ENCODE peak calls at places on chromosomes 13 and 19, in eight cellular contexts. L, V, K, Z, X, C, H and D are unnamed samples.

GRCh38 chr19:39499082-39499642 is 415 bp downstream of the DLL3 start:
- DNase-seq in L (no peak), V (peak), K (no peak), Z (no peak), X (no peak), C (peak), H (peak), D (no peak)

GRCh38 chr19:3508771-3509535 is 2.8 kb downstream of the FZR1 start:
- DNase-seq in L (no peak), V (no peak), K (no peak), Z (no peak), X (peak), C (no peak), H (no peak), D (no peak)

GRCh38 chr13:90414691-90415596 is 932.5 kb upstream of the MIR17HG start:
- DNase-seq in L (no peak), V (peak), K (no peak), Z (no peak), X (no peak), C (no peak), H (no peak), D (no peak)

GRCh38 chr13:50107205-50107604 is 92.0 kb downstream of the KCNRG start:
- DNase-seq in L (no peak), V (no peak), K (no peak), Z (no peak), X (no peak), C (no peak), H (no peak), D (no peak)

GRCh38 chr19:50952890-50953289 is at the start of gene KLK5:
- DNase-seq in L (no peak), V (peak), K (no peak), Z (no peak), X (no peak), C (no peak), H (no peak), D (no peak)

GRCh38 chr19:19774354-19775033 is 41.6 kb upstream of the ZNF14 start:
- DNase-seq in L (no peak), V (no peak), K (no peak), Z (no peak), X (no peak), C (peak), H (no peak), D (no peak)

GRCh38 chr13:41456768-41457588 is at the start of gene RGCC:
- DNase-seq in L (peak), V (peak), K (peak), Z (no peak), X (peak), C (peak), H (peak), D (peak)

GRCh38 chr13:23462815-23463559 is 29.5 kb upstream of the SACS start:
- DNase-seq in L (no peak), V (no peak), K (no peak), Z (no peak), X (no peak), C (no peak), H (no peak), D (no peak)

GRCh38 chr19:3575260-3575741 is 2.6 kb downstream of the HMG20B start:
- DNase-seq in L (no peak), V (peak), K (no peak), Z (no peak), X (no peak), C (no peak), H (peak), D (no peak)

GRCh38 chr13:21106089-21106488 is 44.7 kb upstream of the LATS2 start:
- DNase-seq in L (no peak), V (no peak), K (no peak), Z (no peak), X (no peak), C (no peak), H (no peak), D (no peak)

GRCh38 chr19:13507053-13507611 is 853 bp upstream of the CACNA1A start:
- DNase-seq in L (no peak), V (peak), K (no peak), Z (no peak), X (no peak), C (no peak), H (peak), D (no peak)

GRCh38 chr13:19089315-19089714 is 92.3 kb downstream of the TUBA3C start:
- DNase-seq in L (no peak), V (no peak), K (no peak), Z (no peak), X (no peak), C (no peak), H (no peak), D (no peak)

GRCh38 chr19:10368101-10368803 is 12.1 kb downstream of the TYK2 start:
- DNase-seq in L (no peak), V (peak), K (no peak), Z (no peak), X (no peak), C (no peak), H (no peak), D (no peak)

GRCh38 chr19:16202320-16203255 is 4.9 kb downstream of the AP1M1 start:
- DNase-seq in L (peak), V (no peak), K (no peak), Z (no peak), X (no peak), C (no peak), H (no peak), D (peak)

GRCh38 chr13:43805071-43805468 is 18.3 kb upstream of the ENOX1 start:
- DNase-seq in L (no peak), V (peak), K (peak), Z (no peak), X (no peak), C (no peak), H (no peak), D (no peak)

GRCh38 chr19:8403820-8404109 is 9.3 kb upstream of the MARCHF2 start:
- DNase-seq in L (no peak), V (no peak), K (no peak), Z (no peak), X (no peak), C (no peak), H (no peak), D (no peak)

GRCh38 chr13:66530158-66530557 is 700.0 kb downstream of the PCDH9 start:
- DNase-seq in L (no peak), V (no peak), K (no peak), Z (no peak), X (no peak), C (no peak), H (no peak), D (no peak)

GRCh38 chr19:12789098-12789903 is 2.0 kb upstream of the JUNB start:
- DNase-seq in L (no peak), V (no peak), K (peak), Z (no peak), X (no peak), C (no peak), H (no peak), D (no peak)

GRCh38 chr13:93959796-93960533 is 519.5 kb downstream of the DCT start:
- DNase-seq in L (no peak), V (no peak), K (no peak), Z (no peak), X (no peak), C (no peak), H (no peak), D (no peak)

GRCh38 chr19:33040994-33041827 is 23.5 kb downstream of the RHPN2 start:
- DNase-seq in L (no peak), V (no peak), K (no peak), Z (no peak), X (no peak), C (no peak), H (no peak), D (no peak)

GRCh38 chr13:94706101-94706853 is 6.1 kb downstream of the SOX21 start:
- DNase-seq in L (no peak), V (no peak), K (no peak), Z (no peak), X (no peak), C (no peak), H (no peak), D (no peak)

GRCh38 chr13:110398564-110399507 is 91.8 kb downstream of the COL4A2 start:
- DNase-seq in L (no peak), V (no peak), K (peak), Z (no peak), X (no peak), C (no peak), H (peak), D (no peak)

GRCh38 chr19:4049432-4049831 is 17.3 kb downstream of the ZBTB7A start:
- DNase-seq in L (peak), V (no peak), K (no peak), Z (no peak), X (peak), C (no peak), H (peak), D (no peak)

GRCh38 chr13:23986619-23987018 is 89.3 kb upstream of the C1QTNF9B start:
- DNase-seq in L (no peak), V (no peak), K (no peak), Z (no peak), X (no peak), C (no peak), H (no peak), D (no peak)

GRCh38 chr19:42351079-42351735 is 25.8 kb downstream of the MEGF8 start:
- DNase-seq in L (no peak), V (no peak), K (no peak), Z (no peak), X (no peak), C (no peak), H (no peak), D (no peak)

GRCh38 chr19:13097331-13098258 is 5.1 kb downstream of the LYL1 start:
- DNase-seq in L (peak), V (no peak), K (peak), Z (peak), X (peak), C (no peak), H (no peak), D (peak)

GRCh38 chr13:48950507-48950886 is 25.2 kb upstream of the FNDC3A start:
- DNase-seq in L (no peak), V (no peak), K (no peak), Z (no peak), X (no peak), C (no peak), H (no peak), D (no peak)

GRCh38 chr19:42143341-42144234 is 11.3 kb upstream of the POU2F2 start:
- DNase-seq in L (no peak), V (peak), K (no peak), Z (no peak), X (no peak), C (no peak), H (peak), D (no peak)

GRCh38 chr19:54448037-54448773 is 794 bp upstream of the LENG8 start:
- DNase-seq in L (peak), V (peak), K (peak), Z (peak), X (peak), C (peak), H (peak), D (no peak)

GRCh38 chr19:30784850-30785459 is 412.8 kb downstream of the ZNF536 start:
- DNase-seq in L (peak), V (peak), K (peak), Z (peak), X (peak), C (peak), H (peak), D (no peak)

GRCh38 chr19:3609779-3610719 is 3.4 kb upstream of the TBXA2R start:
- DNase-seq in L (no peak), V (no peak), K (no peak), Z (no peak), X (peak), C (no peak), H (no peak), D (no peak)

GRCh38 chr19:5091576-5092215 is 122.8 kb downstream of the KDM4B start:
- DNase-seq in L (no peak), V (no peak), K (peak), Z (peak), X (peak), C (no peak), H (no peak), D (peak)
- H3K27ac ChIP-seq in L (peak), V (peak), K (peak), Z (peak), X (peak), C (no peak), H (peak), D (peak)

GRCh38 chr13:99056381-99057014 is 78.6 kb upstream of the DOCK9 start:
- DNase-seq in L (peak), V (no peak), K (no peak), Z (no peak), X (no peak), C (no peak), H (no peak), D (no peak)

GRCh38 chr13:99055286-99056073 is 77.6 kb upstream of the DOCK9 start:
- DNase-seq in L (no peak), V (no peak), K (no peak), Z (no peak), X (no peak), C (no peak), H (no peak), D (no peak)

GRCh38 chr13:99050983-99051488 is 73.2 kb upstream of the DOCK9 start:
- DNase-seq in L (no peak), V (no peak), K (no peak), Z (no peak), X (no peak), C (peak), H (no peak), D (no peak)

GRCh38 chr13:99051768-99052455 is 74.0 kb upstream of the DOCK9 start:
- DNase-seq in L (no peak), V (no peak), K (no peak), Z (no peak), X (no peak), C (peak), H (no peak), D (no peak)

GRCh38 chr13:99053636-99054233 is 75.9 kb upstream of the DOCK9 start:
- DNase-seq in L (no peak), V (no peak), K (no peak), Z (no peak), X (no peak), C (no peak), H (no peak), D (no peak)
- H3K27ac ChIP-seq in L (no peak), V (no peak), K (no peak), Z (no peak), X (no peak), C (no peak), H (no peak), D (no peak)

GRCh38 chr13:38494445-38494844 is 144.8 kb downstream of the UFM1 start:
- DNase-seq in L (no peak), V (no peak), K (no peak), Z (no peak), X (no peak), C (no peak), H (no peak), D (no peak)
- H3K27ac ChIP-seq in L (no peak), V (no peak), K (no peak), Z (no peak), X (no peak), C (no peak), H (no peak), D (no peak)

DNA sequence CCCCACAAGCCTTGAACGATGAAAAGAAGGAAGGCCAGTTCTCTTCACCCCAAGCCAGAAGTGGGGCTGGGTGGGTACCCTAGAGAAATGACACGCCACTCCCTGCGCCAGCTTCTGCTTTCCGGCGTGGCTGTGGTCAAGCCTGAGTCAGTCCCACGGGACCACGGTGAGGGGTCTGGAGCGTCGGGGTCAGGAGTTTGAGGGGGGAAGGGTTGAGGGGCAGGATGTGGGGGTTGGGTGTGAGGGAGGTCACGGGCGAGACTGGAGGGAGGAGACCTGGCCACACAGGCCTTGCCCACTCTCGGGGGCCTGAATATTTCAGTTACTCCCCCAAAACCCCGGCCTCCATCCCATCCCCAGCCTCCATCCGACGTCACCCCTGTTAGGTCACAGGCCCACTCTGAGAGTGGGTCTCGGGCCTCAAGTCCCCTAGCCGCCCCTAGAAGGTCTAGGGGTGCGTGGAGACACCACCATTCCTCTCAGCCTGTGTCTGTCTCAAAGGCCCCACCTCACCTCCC is 500 bp upstream of the IFI30 start:
- DNase-seq in L (peak), V (no peak), K (peak), Z (no peak), X (peak), C (peak), H (no peak), D (peak)
- H3K27ac ChIP-seq in L (peak), V (no peak), K (peak), Z (peak), X (no peak), C (peak), H (no peak), D (peak)

GRCh38 chr19:18219911-18220631 is 6.2 kb downstream of the PDE4C start:
- DNase-seq in L (no peak), V (no peak), K (no peak), Z (no peak), X (no peak), C (no peak), H (no peak), D (no peak)
- H3K27ac ChIP-seq in L (no peak), V (no peak), K (no peak), Z (no peak), X (no peak), C (no peak), H (no peak), D (no peak)

GRCh38 chr19:27905074-27905473 is 1307.9 kb downstream of the UQCRFS1 start:
- DNase-seq in L (no peak), V (no peak), K (no peak), Z (no peak), X (no peak), C (no peak), H (no peak), D (no peak)

GRCh38 chr19:27909861-27910260 is 1303.1 kb downstream of the UQCRFS1 start:
- DNase-seq in L (no peak), V (no peak), K (no peak), Z (no peak), X (no peak), C (no peak), H (no peak), D (no peak)

GRCh38 chr19:27909185-27909840 is 1303.6 kb downstream of the UQCRFS1 start:
- DNase-seq in L (no peak), V (peak), K (no peak), Z (no peak), X (peak), C (no peak), H (no peak), D (no peak)

GRCh38 chr19:27901078-27901477 is 1311.9 kb downstream of the UQCRFS1 start:
- DNase-seq in L (no peak), V (no peak), K (no peak), Z (no peak), X (no peak), C (no peak), H (no peak), D (no peak)

DNA sequence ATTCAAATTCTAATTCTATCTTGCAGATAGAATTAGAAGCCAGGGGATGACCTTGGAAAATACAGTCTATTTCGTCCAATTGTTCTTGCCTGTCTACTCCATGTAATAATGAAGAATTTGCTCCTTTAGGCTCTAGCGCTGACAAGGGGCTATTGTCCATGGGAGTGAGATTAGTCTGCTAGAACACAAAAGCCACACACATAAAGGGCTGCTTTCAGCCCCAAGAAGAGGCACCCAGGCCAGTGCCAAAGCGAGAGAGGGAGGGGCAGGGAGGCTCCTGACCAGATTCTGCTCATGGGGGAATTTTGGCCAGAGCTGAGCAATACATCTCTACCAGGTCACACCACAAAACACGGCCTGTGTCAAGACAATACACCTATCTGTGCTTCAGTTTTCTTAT is 1306.9 kb downstream of the UQCRFS1 start:
- DNase-seq in L (no peak), V (no peak), K (no peak), Z (no peak), X (no peak), C (no peak), H (no peak), D (no peak)
- H3K27ac ChIP-seq in L (no peak), V (peak), K (no peak), Z (no peak), X (no peak), C (no peak), H (no peak), D (no peak)

DNA sequence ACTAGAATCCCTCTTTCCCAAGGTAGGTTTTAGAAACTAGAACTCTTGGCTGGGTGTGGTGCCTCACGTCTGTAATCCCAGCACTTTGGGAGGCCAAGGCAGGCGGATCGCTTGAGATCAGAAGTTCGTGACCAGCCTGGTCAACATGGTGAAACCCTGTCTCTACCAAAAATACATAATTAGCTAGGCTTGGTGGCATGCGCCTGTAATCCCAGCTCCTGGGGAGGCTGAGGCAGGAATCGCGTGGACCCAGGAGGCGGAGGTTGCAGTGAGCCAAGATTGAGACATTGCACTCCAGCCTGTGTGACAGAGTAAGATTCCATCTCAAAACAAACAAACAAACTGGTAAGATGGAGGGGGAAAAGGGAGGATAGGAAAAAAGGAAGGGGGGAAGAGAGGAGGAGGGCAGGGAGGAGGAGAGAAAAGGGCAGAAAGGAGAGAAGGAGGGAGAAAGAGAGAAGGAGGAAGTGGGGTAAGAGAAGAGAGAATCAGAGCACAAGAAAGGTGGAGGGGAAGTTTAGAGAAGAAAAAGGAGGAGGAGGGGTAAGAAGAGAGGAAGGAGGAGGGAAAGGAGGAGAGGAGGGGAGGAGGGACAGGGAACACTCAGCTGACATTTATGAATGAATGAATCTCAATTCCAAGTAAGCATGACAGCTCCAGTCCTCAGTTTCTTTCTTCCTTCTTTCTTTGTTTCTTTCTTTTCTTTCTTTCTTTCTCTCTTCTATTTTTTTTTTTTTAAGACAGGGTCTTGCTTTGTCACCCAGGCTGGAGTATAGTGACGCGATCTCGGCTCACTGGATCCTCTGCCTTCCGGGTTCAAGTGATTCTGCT is 2.6 kb upstream of the SLC27A1 start:
- DNase-seq in L (no peak), V (no peak), K (no peak), Z (no peak), X (peak), C (no peak), H (no peak), D (no peak)
- H3K27ac ChIP-seq in L (peak), V (no peak), K (peak), Z (peak), X (peak), C (no peak), H (no peak), D (peak)

DNA sequence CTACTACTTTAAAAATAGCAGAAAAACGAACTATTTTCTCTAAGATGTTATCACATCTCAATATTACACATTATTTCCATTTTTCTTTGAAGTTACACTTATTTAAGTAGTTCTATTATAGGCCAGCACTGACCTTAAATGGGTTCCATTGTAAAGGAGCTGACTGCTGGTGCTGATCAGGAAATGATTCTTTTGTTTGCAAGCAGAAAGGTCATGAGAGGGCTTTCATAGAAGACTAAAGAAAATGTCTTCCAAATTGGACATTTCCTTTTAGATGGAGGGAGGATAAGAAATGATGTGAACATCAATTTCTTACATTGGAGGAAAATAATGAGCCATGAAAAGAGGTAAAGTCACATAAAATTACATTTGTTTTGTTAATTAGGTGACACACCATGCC is 96.2 kb downstream of the SUCLA2 start:
- DNase-seq in L (no peak), V (no peak), K (no peak), Z (no peak), X (no peak), C (no peak), H (no peak), D (no peak)
- H3K27ac ChIP-seq in L (no peak), V (no peak), K (peak), Z (no peak), X (no peak), C (no peak), H (no peak), D (no peak)

GRCh38 chr19:53381376-53381775 is 13.6 kb upstream of the ZNF765 start:
- DNase-seq in L (no peak), V (no peak), K (no peak), Z (no peak), X (no peak), C (no peak), H (no peak), D (no peak)
- H3K27ac ChIP-seq in L (no peak), V (no peak), K (no peak), Z (no peak), X (no peak), C (no peak), H (no peak), D (no peak)